ENCODE peak calls at places on chromosomes 3 and 15, in six cellular contexts. One of them, this sample, is unnamed.

GRCh38 chr3:120203621-120204020 is 81.4 kb downstream of the GPR156 start:
- DNase-seq in MCF 10A: no peak
- DNase-seq in HFF-Myc: no peak
- DNase-seq in GM13977: no peak
- DNase-seq in omental fat pad: no peak
- DNase-seq in OCI-LY7: no peak
- DNase-seq in this sample: no peak

GRCh38 chr3:119598410-119599098 is 869 bp downstream of the PLA1A start:
- DNase-seq in omental fat pad: no peak
- DNase-seq in MCF 10A: no peak
- DNase-seq in OCI-LY7: no peak
- DNase-seq in HFF-Myc: no peak
- DNase-seq in GM13977: peak
- DNase-seq in this sample: no peak

GRCh38 chr3:13108861-13109260 is 35.6 kb upstream of the IQSEC1 start:
- DNase-seq in OCI-LY7: no peak
- DNase-seq in omental fat pad: no peak
- DNase-seq in HFF-Myc: no peak
- DNase-seq in MCF 10A: no peak
- DNase-seq in GM13977: no peak
- DNase-seq in this sample: no peak

GRCh38 chr3:173743111-173743510 is 345.6 kb downstream of the NLGN1 start:
- DNase-seq in GM13977: no peak
- DNase-seq in MCF 10A: no peak
- DNase-seq in HFF-Myc: no peak
- DNase-seq in OCI-LY7: no peak
- DNase-seq in omental fat pad: no peak
- DNase-seq in this sample: no peak

GRCh38 chr15:52078197-52078875 is 34.2 kb downstream of the BCL2L10 start:
- DNase-seq in omental fat pad: no peak
- DNase-seq in OCI-LY7: no peak
- DNase-seq in MCF 10A: peak
- DNase-seq in HFF-Myc: no peak
- DNase-seq in GM13977: no peak
- DNase-seq in this sample: no peak

GRCh38 chr15:43266834-43267233 is at the start of gene TGM5:
- DNase-seq in GM13977: no peak
- DNase-seq in OCI-LY7: no peak
- DNase-seq in HFF-Myc: no peak
- DNase-seq in omental fat pad: no peak
- DNase-seq in MCF 10A: peak
- DNase-seq in this sample: no peak

GRCh38 chr3:51106242-51106876 is 278.7 kb upstream of the MANF start:
- DNase-seq in HFF-Myc: no peak
- DNase-seq in omental fat pad: no peak
- DNase-seq in MCF 10A: no peak
- DNase-seq in GM13977: no peak
- DNase-seq in OCI-LY7: no peak
- DNase-seq in this sample: no peak

GRCh38 chr3:105353485-105354161 is 13.1 kb upstream of the ALCAM start:
- DNase-seq in MCF 10A: no peak
- DNase-seq in omental fat pad: no peak
- DNase-seq in OCI-LY7: no peak
- DNase-seq in GM13977: no peak
- DNase-seq in HFF-Myc: no peak
- DNase-seq in this sample: no peak

GRCh38 chr15:36942248-36942827 is 158.0 kb downstream of the MEIS2 start:
- DNase-seq in OCI-LY7: no peak
- DNase-seq in MCF 10A: no peak
- DNase-seq in GM13977: no peak
- DNase-seq in omental fat pad: no peak
- DNase-seq in HFF-Myc: no peak
- DNase-seq in this sample: no peak
- TF ChIP-seq CTCF in OCI-LY7: no peak
- TF ChIP-seq CTCF in MCF 10A: no peak
- TF ChIP-seq CTCF in GM13977: no peak
- TF ChIP-seq CTCF in omental fat pad: no peak
- TF ChIP-seq CTCF in HFF-Myc: no peak
- TF ChIP-seq CTCF in this sample: no peak

GRCh38 chr3:19901337-19901736 is 32.7 kb downstream of the EFHB start:
- DNase-seq in omental fat pad: no peak
- DNase-seq in OCI-LY7: no peak
- DNase-seq in MCF 10A: no peak
- DNase-seq in HFF-Myc: no peak
- DNase-seq in GM13977: no peak
- DNase-seq in this sample: no peak
- TF ChIP-seq CTCF in omental fat pad: no peak
- TF ChIP-seq CTCF in OCI-LY7: no peak
- TF ChIP-seq CTCF in MCF 10A: no peak
- TF ChIP-seq CTCF in HFF-Myc: no peak
- TF ChIP-seq CTCF in GM13977: no peak
- TF ChIP-seq CTCF in this sample: no peak

DNA sequence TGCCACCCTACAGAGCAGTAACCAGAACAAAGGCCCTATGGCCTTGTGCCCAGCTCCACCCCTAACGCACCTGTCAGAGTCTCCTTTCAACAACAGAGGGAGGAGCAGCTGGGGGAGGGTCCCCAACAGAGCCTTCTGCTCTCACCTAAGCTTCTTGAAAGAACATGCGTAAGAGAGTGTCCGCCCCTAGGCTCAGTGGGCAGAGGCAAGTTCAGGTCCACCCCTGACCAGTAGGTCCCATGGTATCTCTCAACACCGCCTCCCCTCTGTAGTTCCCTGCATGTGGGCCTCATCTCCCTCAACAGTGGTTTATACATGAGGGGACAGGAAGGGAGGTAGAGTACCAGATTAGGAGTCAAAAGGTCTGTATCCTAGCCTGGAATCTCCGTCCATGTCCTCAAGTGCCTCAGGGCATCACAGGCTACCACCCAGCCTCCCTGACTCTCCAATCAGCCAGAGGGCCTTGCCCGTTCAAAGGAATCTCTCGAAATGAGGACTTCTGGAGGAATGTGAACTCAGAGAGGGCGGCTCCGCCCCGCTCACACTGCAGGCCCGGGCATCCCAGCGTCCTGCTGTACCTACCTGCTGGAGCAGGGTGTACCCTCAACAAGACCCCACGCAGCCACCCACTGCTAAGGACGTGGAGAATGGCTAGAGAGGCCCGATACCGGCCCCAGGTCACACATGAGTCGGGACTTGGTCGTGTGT is 680 bp downstream of the POC1A start:
- DNase-seq in HFF-Myc: no peak
- DNase-seq in OCI-LY7: peak
- DNase-seq in MCF 10A: peak
- DNase-seq in omental fat pad: no peak
- DNase-seq in GM13977: no peak
- DNase-seq in this sample: no peak
- TF ChIP-seq CTCF in HFF-Myc: no peak
- TF ChIP-seq CTCF in OCI-LY7: peak
- TF ChIP-seq CTCF in MCF 10A: no peak
- TF ChIP-seq CTCF in omental fat pad: no peak
- TF ChIP-seq CTCF in GM13977: no peak
- TF ChIP-seq CTCF in this sample: no peak

GRCh38 chr3:107241217-107241616 is 136.0 kb upstream of the CCDC54 start:
- DNase-seq in omental fat pad: no peak
- DNase-seq in GM13977: peak
- DNase-seq in MCF 10A: peak
- DNase-seq in OCI-LY7: peak
- DNase-seq in HFF-Myc: no peak
- DNase-seq in this sample: no peak
- TF ChIP-seq CTCF in omental fat pad: no peak
- TF ChIP-seq CTCF in GM13977: no peak
- TF ChIP-seq CTCF in MCF 10A: no peak
- TF ChIP-seq CTCF in OCI-LY7: no peak
- TF ChIP-seq CTCF in HFF-Myc: no peak
- TF ChIP-seq CTCF in this sample: no peak

DNA sequence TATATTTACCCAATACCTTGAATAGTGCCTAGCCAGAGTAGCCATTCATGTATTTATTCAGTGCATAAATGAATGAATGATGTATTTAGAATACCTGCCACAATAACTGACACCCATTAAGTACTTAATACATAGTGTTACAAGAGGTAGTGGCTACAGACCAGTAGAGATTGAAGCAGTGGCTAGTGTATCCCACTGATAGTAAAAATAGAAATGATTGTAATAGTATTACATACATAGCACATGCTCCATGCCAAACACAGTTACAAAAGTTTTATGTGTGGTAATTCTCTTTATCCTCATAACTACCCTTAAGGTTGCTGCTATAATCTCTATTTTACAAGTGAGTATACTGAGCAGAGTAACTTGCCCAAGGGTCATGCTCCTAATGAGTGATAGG is 30.3 kb upstream of the SCAANT1 start:
- DNase-seq in omental fat pad: no peak
- DNase-seq in GM13977: no peak
- DNase-seq in OCI-LY7: no peak
- DNase-seq in MCF 10A: no peak
- DNase-seq in HFF-Myc: no peak
- DNase-seq in this sample: no peak
- TF ChIP-seq CTCF in omental fat pad: no peak
- TF ChIP-seq CTCF in GM13977: no peak
- TF ChIP-seq CTCF in OCI-LY7: no peak
- TF ChIP-seq CTCF in MCF 10A: no peak
- TF ChIP-seq CTCF in HFF-Myc: no peak
- TF ChIP-seq CTCF in this sample: no peak

DNA sequence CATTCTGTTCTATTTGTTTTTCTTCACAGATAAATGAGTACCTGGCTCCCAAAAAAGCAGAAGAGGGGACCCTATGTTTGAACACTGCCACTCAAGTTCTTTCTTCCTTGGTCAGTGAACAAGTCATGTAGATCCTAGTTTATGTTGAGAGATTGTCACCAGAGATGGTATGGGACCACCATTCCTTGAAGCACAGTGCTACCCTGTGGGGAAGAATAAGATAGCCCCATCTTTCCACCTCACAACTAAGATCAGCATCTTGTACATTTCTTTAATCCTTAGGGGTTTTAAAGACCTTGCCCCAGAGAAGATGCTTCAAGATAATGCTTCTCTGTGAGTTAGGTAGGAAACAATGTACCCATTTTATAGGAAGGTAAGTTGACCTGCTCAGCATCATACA is 233.5 kb upstream of the WNT5A start:
- DNase-seq in omental fat pad: no peak
- DNase-seq in OCI-LY7: peak
- DNase-seq in MCF 10A: peak
- DNase-seq in GM13977: peak
- DNase-seq in HFF-Myc: no peak
- DNase-seq in this sample: no peak
- TF ChIP-seq CTCF in omental fat pad: no peak
- TF ChIP-seq CTCF in OCI-LY7: peak
- TF ChIP-seq CTCF in MCF 10A: no peak
- TF ChIP-seq CTCF in GM13977: peak
- TF ChIP-seq CTCF in HFF-Myc: peak
- TF ChIP-seq CTCF in this sample: no peak